ENCODE peak calls at places on chromosomes 11 and 22, in four cellular contexts. A is HCT116, Q is K562, M is H1. K is an unnamed sample.

GRCh38 chr11:129508163-129508562 is 132.5 kb downstream of the BARX2 start:
- DNase-seq in M (no peak), Q (no peak), A (no peak), K (no peak)

GRCh38 chr11:84290647-84291046 is 1004.5 kb upstream of the CCDC90B start:
- DNase-seq in Q (no peak), M (no peak), A (no peak), K (no peak)

GRCh38 chr11:64743591-64744543 is at the start of gene RASGRP2:
- DNase-seq in A (no peak), M (no peak), Q (peak), K (peak)

GRCh38 chr22:35726398-35726797 is 8.7 kb downstream of the APOL5 start:
- DNase-seq in M (no peak), Q (no peak), A (no peak), K (no peak)

GRCh38 chr22:45335021-45335818 is 25.5 kb downstream of the FAM118A start:
- DNase-seq in A (no peak), M (peak), Q (no peak), K (no peak)

GRCh38 chr11:102560555-102561011 is 30.0 kb upstream of the MMP7 start:
- DNase-seq in A (no peak), Q (no peak), M (no peak), K (no peak)

GRCh38 chr11:13126430-13126829 is 117.3 kb downstream of the RASSF10 start:
- DNase-seq in A (no peak), M (no peak), Q (no peak), K (no peak)

GRCh38 chr11:8671242-8671641 is 11.2 kb downstream of the TRIM66 start:
- DNase-seq in M (peak), Q (no peak), A (no peak), K (no peak)

GRCh38 chr11:6602096-6602940 is 1.1 kb downstream of the RRP8 start:
- DNase-seq in Q (no peak), A (no peak), M (no peak), K (no peak)

GRCh38 chr11:130480721-130481140 is 32.3 kb downstream of the ADAMTS15 start:
- DNase-seq in M (no peak), Q (no peak), A (no peak), K (no peak)

GRCh38 chr22:46914916-46915894 is 152.8 kb downstream of the TBC1D22A start:
- DNase-seq in Q (no peak), A (no peak), M (no peak), K (no peak)

GRCh38 chr11:71431271-71431670 is 16.9 kb downstream of the DHCR7 start:
- DNase-seq in Q (no peak), A (no peak), M (no peak), K (no peak)
- TF ChIP-seq FOSL1 in Q (no peak), A (no peak), M (no peak), K (no peak)

GRCh38 chr22:38314992-38315800 is 2.0 kb downstream of the CSNK1E start:
- DNase-seq in Q (no peak), A (no peak), M (no peak), K (no peak)
- TF ChIP-seq FOSL1 in Q (no peak), A (no peak), M (no peak), K (no peak)

GRCh38 chr11:61750631-61751273 is 1.7 kb upstream of the MYRF start:
- DNase-seq in A (no peak), Q (no peak), M (no peak), K (no peak)

GRCh38 chr11:61752117-61752924 is at the start of gene MYRF:
- DNase-seq in M (no peak), Q (peak), A (no peak), K (no peak)

GRCh38 chr11:61747389-61748285 is 4.8 kb upstream of the MYRF start:
- DNase-seq in M (peak), A (peak), Q (peak), K (peak)

GRCh38 chr11:61751384-61751783 is 1.1 kb upstream of the MYRF start:
- DNase-seq in M (no peak), A (no peak), Q (no peak), K (peak)

GRCh38 chr11:61749607-61750217 is 2.7 kb upstream of the MYRF start:
- DNase-seq in A (no peak), M (no peak), Q (peak), K (peak)
- TF ChIP-seq FOSL1 in A (no peak), M (no peak), Q (no peak), K (no peak)

GRCh38 chr11:134754823-134755198 is 342.8 kb upstream of the B3GAT1 start:
- DNase-seq in M (no peak), A (no peak), Q (no peak), K (no peak)

GRCh38 chr11:134755535-134755934 is 343.5 kb upstream of the B3GAT1 start:
- DNase-seq in M (no peak), Q (no peak), A (no peak), K (no peak)

GRCh38 chr11:134753805-134754130 is 341.7 kb upstream of the B3GAT1 start:
- DNase-seq in Q (no peak), M (no peak), A (no peak), K (no peak)

GRCh38 chr11:134752964-134753804 is 341.1 kb upstream of the B3GAT1 start:
- DNase-seq in A (no peak), Q (no peak), M (no peak), K (no peak)

DNA sequence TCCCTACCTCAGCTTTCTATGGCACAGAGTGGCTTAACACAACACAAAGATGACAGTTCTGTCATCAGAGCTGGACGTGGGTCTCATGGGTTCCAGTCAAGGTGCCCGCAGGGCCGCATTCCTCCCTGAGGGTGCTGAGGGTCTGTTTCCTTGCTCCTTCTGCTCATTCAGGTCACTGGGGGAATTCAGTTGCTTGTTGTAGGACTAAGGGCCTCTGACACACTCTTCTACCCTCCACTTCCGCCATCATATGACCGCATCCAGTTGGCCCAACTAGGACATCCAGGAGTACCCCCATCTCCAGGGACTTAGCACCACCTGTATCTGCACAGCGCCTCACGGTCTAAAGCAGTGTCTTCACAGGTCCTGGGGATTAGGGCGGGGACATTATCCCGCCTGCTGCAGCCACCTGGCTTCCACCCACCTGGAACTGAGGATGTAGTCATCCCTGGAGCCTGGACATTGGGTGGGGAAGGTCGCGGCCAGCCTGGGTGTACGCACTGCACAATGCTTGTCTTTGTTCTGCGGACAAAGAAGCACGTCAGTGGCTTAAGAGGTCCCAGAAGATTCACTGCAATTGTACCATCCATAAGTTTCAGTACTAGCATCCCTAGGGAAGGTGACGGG is 342.3 kb upstream of the B3GAT1 start:
- DNase-seq in A (no peak), Q (no peak), M (no peak), K (no peak)
- TF ChIP-seq FOSL1 in A (no peak), Q (no peak), M (no peak), K (no peak)

DNA sequence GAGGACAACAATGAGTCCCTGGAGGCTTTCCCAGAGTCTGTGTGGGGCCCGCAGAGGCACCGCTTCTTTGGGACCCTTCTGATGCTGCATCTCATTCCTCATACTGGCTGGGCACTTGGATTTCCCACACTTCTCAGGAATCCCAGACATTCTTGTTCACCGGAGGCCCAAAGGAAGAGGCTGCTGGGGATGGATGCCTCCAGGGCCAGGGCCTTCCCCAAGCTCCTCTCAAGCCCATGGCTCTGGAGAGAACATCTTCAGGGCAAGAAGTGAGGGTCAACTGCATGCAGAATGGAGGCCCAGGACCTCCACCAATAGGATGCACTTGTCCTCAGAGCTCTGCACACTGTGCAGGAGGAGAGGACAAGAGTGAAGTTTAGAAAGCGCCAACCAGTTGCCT is 34.6 kb downstream of the DKK3 start:
- DNase-seq in Q (no peak), A (no peak), M (no peak), K (no peak)
- TF ChIP-seq FOSL1 in Q (no peak), A (no peak), M (no peak), K (no peak)

GRCh38 chr22:27823221-27823620 is 21.7 kb upstream of the MN1 start:
- DNase-seq in Q (no peak), M (no peak), A (no peak), K (no peak)

GRCh38 chr22:27828214-27828587 is 26.6 kb upstream of the MN1 start:
- DNase-seq in M (no peak), Q (no peak), A (no peak), K (no peak)

GRCh38 chr22:27827586-27828213 is 26.1 kb upstream of the MN1 start:
- DNase-seq in M (no peak), A (no peak), Q (no peak), K (no peak)

GRCh38 chr22:27820896-27821866 is 19.6 kb upstream of the MN1 start:
- DNase-seq in A (no peak), M (no peak), Q (no peak), K (peak)

GRCh38 chr22:27825174-27825573 is 23.6 kb upstream of the MN1 start:
- DNase-seq in M (no peak), A (no peak), Q (peak), K (no peak)
- TF ChIP-seq FOSL1 in M (no peak), A (no peak), Q (no peak), K (no peak)

K was measured in HepG2.